ENCODE peak calls at places on chromosomes 13 and 19, in ten cellular contexts. A is neural progenitor cell, K is foreskin fibroblast, J is IMR-90, M is psoas muscle, D is fibroblast of mammary gland, C is cardiac fibroblast, P is tibial nerve, F is uterus, N is transverse colon. H is an unnamed sample.

GRCh38 chr13:104577029-104577820 is 1511.0 kb upstream of the SLC10A2 start:
- DNase-seq in N (no peak), F (no peak), C (peak), P (no peak), A (no peak), K (no peak), D (peak), J (peak), M (no peak), H (no peak)

GRCh38 chr19:23799321-23799720 is 40.6 kb upstream of the ZNF681 start:
- DNase-seq in C (no peak), P (no peak), A (no peak), F (no peak), J (no peak), K (no peak), D (no peak), M (no peak), N (no peak), H (no peak)

GRCh38 chr19:18416778-18417249 is 2.4 kb upstream of the SSBP4 start:
- DNase-seq in N (peak), P (peak), F (peak), A (peak), M (peak), D (peak), K (peak), J (peak), C (peak), H (no peak)

GRCh38 chr19:37951816-37952210 is 44.8 kb downstream of the SIPA1L3 start:
- DNase-seq in P (no peak), C (no peak), K (no peak), D (no peak), N (no peak), M (no peak), A (no peak), F (no peak), J (no peak), H (no peak)

GRCh38 chr19:40578442-40578908 is 1.8 kb downstream of the SHKBP1 start:
- DNase-seq in F (no peak), K (peak), J (peak), C (peak), A (peak), N (no peak), M (no peak), D (peak), P (no peak), H (no peak)

GRCh38 chr19:19866599-19867248 is 1.0 kb downstream of the ZNF253 start:
- DNase-seq in F (no peak), M (no peak), A (peak), D (peak), K (peak), N (peak), C (peak), P (no peak), J (no peak), H (no peak)

GRCh38 chr19:663682-664117 is 686 bp upstream of the RNF126 start:
- DNase-seq in M (no peak), A (no peak), C (no peak), K (no peak), D (no peak), P (no peak), N (no peak), J (no peak), F (no peak), H (no peak)

GRCh38 chr19:4851551-4852290 is 15.7 kb downstream of the PLIN3 start:
- DNase-seq in N (peak), K (peak), J (peak), F (peak), D (peak), P (peak), A (peak), C (peak), M (peak), H (peak)

GRCh38 chr19:38266070-38266469 is 1.7 kb downstream of the SPINT2 start:
- DNase-seq in A (no peak), K (no peak), N (no peak), C (no peak), M (no peak), P (no peak), D (no peak), J (no peak), F (no peak), H (no peak)

GRCh38 chr13:36819064-36819810 is at the start of gene RFXAP:
- DNase-seq in D (peak), K (peak), J (peak), A (peak), M (peak), N (peak), P (peak), C (peak), F (peak), H (no peak)

GRCh38 chr19:17041994-17042393 is 15.4 kb upstream of the CPAMD8 start:
- DNase-seq in C (no peak), K (peak), N (peak), F (no peak), A (no peak), D (peak), P (no peak), M (no peak), J (peak), H (no peak)

GRCh38 chr13:80259159-80259558 is 81.8 kb downstream of the SPRY2 start:
- DNase-seq in C (no peak), J (no peak), D (no peak), P (no peak), M (no peak), F (no peak), A (no peak), K (no peak), N (peak), H (no peak)

GRCh38 chr13:41563501-41564001 is 106.2 kb downstream of the RGCC start:
- DNase-seq in D (peak), F (no peak), P (no peak), J (peak), C (peak), N (no peak), M (no peak), A (no peak), K (peak), H (no peak)

GRCh38 chr19:37513397-37513796 is 6.7 kb downstream of the ZNF793 start:
- DNase-seq in C (peak), M (no peak), D (no peak), J (no peak), A (no peak), N (no peak), P (no peak), F (no peak), K (peak), H (no peak)

GRCh38 chr13:111210488-111210887 is 95.4 kb downstream of the ARHGEF7 start:
- DNase-seq in P (no peak), M (no peak), N (no peak), C (peak), J (peak), F (no peak), D (peak), K (peak), A (peak), H (no peak)

GRCh38 chr13:59677966-59678814 is 485.5 kb downstream of the DIAPH3 start:
- DNase-seq in A (peak), K (peak), N (no peak), M (no peak), P (no peak), J (peak), D (peak), C (peak), F (no peak), H (no peak)

DNA sequence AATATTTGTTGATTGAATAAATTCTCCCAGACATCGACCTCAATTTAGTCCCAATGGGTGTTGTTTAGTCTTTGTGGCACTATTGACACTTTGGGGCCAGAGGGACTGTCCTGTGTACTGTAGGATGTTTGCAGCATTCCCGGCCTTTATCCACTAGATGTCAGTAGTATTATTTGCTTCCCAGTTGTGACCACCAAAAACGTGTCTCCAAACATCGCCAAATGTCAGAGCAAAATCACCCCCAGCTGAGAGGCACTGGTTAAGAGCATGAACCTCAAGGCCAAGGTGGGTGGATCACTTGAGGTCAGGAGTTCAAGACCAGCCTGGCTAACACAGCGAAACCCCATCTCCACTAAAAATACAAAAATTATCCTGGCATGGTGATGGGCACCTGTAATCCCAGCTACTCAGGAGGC is 15.4 kb downstream of the NLRP12 start:
- DNase-seq in A (peak), P (no peak), D (peak), K (peak), C (peak), M (no peak), N (no peak), J (peak), F (no peak), H (no peak)
- TF ChIP-seq CTCF in A (peak), P (no peak), D (peak), K (peak), C (peak), M (no peak), N (no peak), J (peak), F (no peak), H (peak)

DNA sequence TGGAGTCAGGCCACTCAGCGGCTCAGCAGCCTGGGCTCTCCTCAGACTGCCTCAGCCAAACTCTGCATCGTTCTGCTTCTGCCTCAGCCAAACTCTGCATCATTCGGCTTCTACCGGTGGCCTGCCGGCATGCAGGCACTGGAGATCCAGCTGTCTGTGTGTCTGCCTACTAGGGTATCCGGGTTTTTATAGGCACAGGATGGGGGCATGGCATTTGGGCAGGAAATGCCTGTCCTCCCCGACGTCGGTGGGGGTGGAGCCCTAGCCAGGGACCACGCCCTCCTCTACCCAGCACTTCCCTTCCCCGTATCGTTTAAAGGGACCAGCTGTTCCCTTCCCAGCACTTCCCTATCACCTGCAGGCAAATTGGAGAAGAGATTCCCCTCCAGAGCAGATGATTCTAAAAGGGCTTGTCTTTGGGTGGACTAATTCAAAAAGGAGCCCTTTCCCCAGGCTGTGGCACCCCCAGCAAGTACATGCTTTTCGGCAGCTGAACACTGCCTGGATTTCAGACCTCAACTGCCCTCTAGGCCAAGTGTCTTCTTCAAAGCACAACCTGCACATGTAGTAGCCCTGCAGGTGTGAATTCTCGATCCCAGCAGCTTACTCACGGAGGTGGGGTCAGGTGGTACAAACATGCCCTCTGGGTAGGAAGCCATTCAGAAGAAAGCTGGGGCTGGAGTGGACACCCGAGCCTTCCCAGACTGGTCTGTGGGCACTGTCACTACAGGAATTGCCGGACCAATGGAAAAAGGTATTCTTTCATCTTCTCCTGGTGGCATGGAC is 25.5 kb upstream of the GPR12 start:
- DNase-seq in P (no peak), D (peak), K (no peak), C (no peak), A (peak), M (peak), J (no peak), N (peak), F (no peak), H (no peak)
- H3K4me3 ChIP-seq in P (peak), D (no peak), K (no peak), C (no peak), A (peak), M (no peak), J (no peak), N (no peak), F (no peak), H (no peak)

GRCh38 chr13:48731957-48732569 is 78.3 kb downstream of the CYSLTR2 start:
- DNase-seq in A (peak), D (peak), P (no peak), F (no peak), J (no peak), K (peak), C (no peak), N (peak), M (peak), H (no peak)
- TF ChIP-seq CTCF in A (peak), D (peak), P (peak), F (peak), J (peak), K (peak), C (peak), N (peak), M (peak), H (peak)

DNA sequence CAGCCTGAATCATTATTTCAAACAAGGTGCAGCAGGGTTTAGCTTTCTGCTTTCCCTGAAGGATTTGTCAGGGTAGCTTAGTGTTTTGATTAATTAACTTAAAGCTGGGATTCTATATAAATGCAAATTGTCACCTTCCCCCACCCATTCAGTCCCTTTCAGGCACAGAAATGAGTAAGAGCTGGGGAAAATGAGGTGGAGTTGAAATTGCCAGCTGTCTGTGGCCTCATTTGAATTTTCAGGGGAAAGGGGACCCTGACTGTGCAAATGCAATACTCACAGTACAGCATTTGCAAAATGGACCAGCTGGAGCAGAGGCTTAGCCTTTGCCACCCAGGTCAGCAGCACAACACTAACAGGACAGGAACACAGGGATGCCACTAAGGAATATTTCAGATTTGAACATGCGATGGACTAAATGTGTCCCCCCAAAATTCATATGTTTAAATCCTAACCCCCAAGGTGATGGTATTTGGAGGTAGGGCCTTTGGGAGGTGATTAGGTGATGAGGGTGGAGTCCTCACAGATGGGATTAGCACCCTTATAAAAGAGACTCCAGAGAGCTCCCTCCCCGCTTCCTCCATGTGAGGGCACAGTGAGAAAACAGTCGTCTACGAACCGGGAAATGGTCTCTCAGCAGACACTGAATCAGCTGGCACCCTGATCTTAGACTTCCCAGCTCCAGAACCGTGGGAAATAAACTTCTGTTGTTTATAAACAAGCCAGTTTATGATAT is 59.5 kb upstream of the CYSLTR2 start:
- DNase-seq in K (no peak), F (no peak), P (no peak), N (no peak), M (no peak), D (no peak), A (peak), J (no peak), C (no peak), H (no peak)
- H3K4me3 ChIP-seq in K (no peak), F (no peak), P (no peak), N (no peak), M (no peak), D (no peak), A (no peak), J (no peak), C (no peak), H (no peak)

DNA sequence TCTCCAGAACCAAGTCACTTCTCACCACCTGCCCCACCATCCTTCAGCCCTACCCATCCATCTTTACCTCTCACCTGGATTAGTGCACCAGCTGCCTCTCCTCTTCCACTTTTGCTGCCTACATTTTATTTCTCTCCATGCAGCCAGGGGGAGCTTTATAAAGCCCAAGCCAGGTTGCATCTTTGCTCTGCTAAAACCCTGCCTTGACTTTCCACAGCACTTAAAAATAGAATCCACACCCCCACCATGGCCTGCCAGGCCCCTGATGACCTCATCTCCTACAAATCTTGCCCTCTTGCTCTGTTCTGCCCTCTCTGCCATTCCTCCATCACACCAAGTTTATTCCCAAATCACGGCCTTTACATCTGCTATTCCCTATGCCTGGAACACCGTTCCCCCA is 1.8 kb downstream of the HOOK2 start:
- DNase-seq in K (peak), F (no peak), N (no peak), D (peak), J (peak), M (no peak), A (no peak), C (peak), P (no peak), H (no peak)
- TF ChIP-seq CTCF in K (peak), F (no peak), N (no peak), D (peak), J (peak), M (peak), A (peak), C (peak), P (peak), H (peak)

GRCh38 chr19:47422417-47423163 is 3.3 kb upstream of the MEIS3 start:
- DNase-seq in C (no peak), D (no peak), M (no peak), K (no peak), P (no peak), F (no peak), N (no peak), J (no peak), A (no peak), H (no peak)
- H3K4me3 ChIP-seq in C (no peak), D (no peak), M (no peak), K (no peak), P (no peak), F (no peak), N (no peak), J (no peak), A (peak), H (no peak)

GRCh38 chr13:30442854-30443379 is 20.6 kb downstream of the UBE2L5 start:
- DNase-seq in K (no peak), F (no peak), D (no peak), P (no peak), J (no peak), A (no peak), C (no peak), N (no peak), M (no peak), H (no peak)

GRCh38 chr13:30448441-30448840 is 17.3 kb downstream of the HMGB1 start:
- DNase-seq in K (no peak), J (no peak), D (no peak), A (no peak), C (no peak), F (no peak), P (no peak), N (no peak), M (no peak), H (no peak)

GRCh38 chr13:30443957-30444404 is 21.7 kb downstream of the UBE2L5 start:
- DNase-seq in N (no peak), P (no peak), A (no peak), M (no peak), K (no peak), C (no peak), F (no peak), D (no peak), J (no peak), H (no peak)

GRCh38 chr13:30450066-30450465 is 15.7 kb downstream of the HMGB1 start:
- DNase-seq in A (no peak), D (no peak), M (no peak), J (no peak), C (no peak), P (no peak), F (no peak), N (no peak), K (no peak), H (no peak)

DNA sequence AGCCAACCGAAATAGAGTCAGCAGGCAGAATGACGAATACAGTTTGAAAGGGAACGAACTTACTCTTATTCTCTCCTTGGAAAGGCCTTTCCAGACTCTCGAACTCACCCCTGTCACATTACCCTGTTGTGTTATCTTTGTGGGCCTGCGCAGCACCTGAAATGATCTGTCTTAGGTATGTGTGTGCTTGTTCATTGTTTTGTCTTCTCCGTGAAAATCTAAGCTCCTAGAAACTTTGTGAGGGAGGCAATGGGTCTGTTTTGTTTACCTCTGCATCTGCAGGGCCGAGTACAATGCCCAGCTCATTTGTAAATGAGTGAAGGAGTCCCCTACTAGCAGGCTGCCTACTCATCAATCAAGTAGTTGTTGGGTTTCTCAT is 19.6 kb downstream of the HMGB1 start:
- DNase-seq in M (no peak), D (no peak), P (no peak), K (no peak), N (no peak), J (no peak), C (no peak), A (peak), F (no peak), H (no peak)
- TF ChIP-seq CTCF in M (no peak), D (no peak), P (no peak), K (no peak), N (no peak), J (no peak), C (no peak), A (no peak), F (no peak), H (no peak)

GRCh38 chr13:28046981-28047380 is 53.4 kb downstream of the FLT3 start:
- DNase-seq in F (no peak), D (peak), M (no peak), N (no peak), C (peak), P (no peak), K (peak), J (peak), A (no peak), H (no peak)

GRCh38 chr13:28049880-28050871 is 50.2 kb downstream of the FLT3 start:
- DNase-seq in F (no peak), D (no peak), A (no peak), C (no peak), K (no peak), N (no peak), M (no peak), J (no peak), P (no peak), H (no peak)

GRCh38 chr13:28048768-28049167 is 51.6 kb downstream of the FLT3 start:
- DNase-seq in M (no peak), N (no peak), D (no peak), F (no peak), A (no peak), C (no peak), P (no peak), J (no peak), K (no peak), H (no peak)

GRCh38 chr13:28047784-28048388 is 52.5 kb downstream of the FLT3 start:
- DNase-seq in K (no peak), C (no peak), F (no peak), D (peak), J (peak), N (peak), P (no peak), A (no peak), M (no peak), H (no peak)

GRCh38 chr13:28049215-28049614 is 51.2 kb downstream of the FLT3 start:
- DNase-seq in A (no peak), C (no peak), K (no peak), P (no peak), J (no peak), N (no peak), F (no peak), M (no peak), D (no peak), H (no peak)
- H3K4me3 ChIP-seq in A (no peak), C (no peak), K (no peak), P (no peak), J (no peak), N (no peak), F (no peak), M (no peak), D (no peak), H (no peak)